ENCODE peak calls at places on chromosome 7, in nine cellular contexts. R is Panc1, M is colonic mucosa, S is IMR-90, Q is PC-3, Z is left ventricle myocardium inferior, F is neural progenitor cell, U is hepatocyte, X is SK-N-SH. V is an unnamed sample.

GRCh38 chr7:83655951-83656556 is 7.1 kb upstream of the SEMA3E start:
- DNase-seq in R (peak), M (peak), S (peak), Q (peak), Z (no peak), F (peak), U (peak), X (peak), V (peak)

GRCh38 chr7:54841772-54842707 is 83.0 kb upstream of the SEC61G start:
- DNase-seq in R (no peak), M (peak), S (peak), Q (peak), Z (peak), F (peak), U (no peak), X (no peak), V (peak)

GRCh38 chr7:42502022-42502421 is 265.0 kb upstream of the GLI3 start:
- DNase-seq in R (no peak), M (no peak), S (no peak), Q (peak), Z (no peak), F (no peak), U (no peak), X (no peak), V (no peak)

GRCh38 chr7:984361-985126 is 1.6 kb downstream of the CYP2W1 start:
- DNase-seq in R (no peak), M (no peak), S (no peak), Q (no peak), Z (no peak), F (no peak), U (no peak), X (no peak), V (no peak)

GRCh38 chr7:84337386-84337785 is 142.8 kb upstream of the SEMA3A start:
- DNase-seq in R (no peak), M (no peak), S (peak), Q (peak), Z (no peak), F (no peak), U (no peak), X (no peak), V (no peak)

GRCh38 chr7:87219545-87220025 is at the start of gene TMEM243:
- DNase-seq in R (no peak), M (peak), S (peak), Q (peak), Z (peak), F (peak), U (peak), X (peak), V (peak)

GRCh38 chr7:114264029-114264428 is 150.6 kb upstream of the FOXP2 start:
- DNase-seq in R (no peak), M (no peak), S (peak), Q (no peak), Z (no peak), F (no peak), U (no peak), X (no peak), V (no peak)

GRCh38 chr7:1101580-1102431 is 13.9 kb downstream of the GPER1 start:
- DNase-seq in R (no peak), M (no peak), S (no peak), Q (no peak), Z (no peak), F (no peak), U (no peak), X (no peak), V (peak)

GRCh38 chr7:17301491-17302101 is 3.1 kb downstream of the AHR start:
- DNase-seq in R (no peak), M (peak), S (peak), Q (peak), Z (no peak), F (peak), U (peak), X (no peak), V (peak)

GRCh38 chr7:33243319-33243881 is 114.0 kb downstream of the BBS9 start:
- DNase-seq in R (peak), M (no peak), S (peak), Q (peak), Z (no peak), F (peak), U (peak), X (peak), V (no peak)

GRCh38 chr7:122123746-122124145 is 20.3 kb downstream of the AASS start:
- DNase-seq in R (no peak), M (no peak), S (peak), Q (no peak), Z (no peak), F (no peak), U (no peak), X (no peak), V (no peak)

GRCh38 chr7:11212080-11212711 is 238.5 kb downstream of the PHF14 start:
- DNase-seq in R (peak), M (peak), S (peak), Q (peak), Z (no peak), F (peak), U (peak), X (peak), V (peak)

GRCh38 chr7:133484135-133484534 is 231.3 kb downstream of the EXOC4 start:
- DNase-seq in R (no peak), M (no peak), S (no peak), Q (no peak), Z (no peak), F (no peak), U (no peak), X (no peak), V (no peak)

GRCh38 chr7:34277016-34277800 is 371.9 kb downstream of the BMPER start:
- DNase-seq in R (no peak), M (no peak), S (peak), Q (peak), Z (no peak), F (peak), U (no peak), X (no peak), V (no peak)

GRCh38 chr7:138549082-138549481 is 89.0 kb downstream of the TRIM24 start:
- DNase-seq in R (no peak), M (no peak), S (no peak), Q (no peak), Z (no peak), F (no peak), U (no peak), X (no peak), V (no peak)

GRCh38 chr7:36062159-36062815 is 90.8 kb upstream of the EEPD1 start:
- DNase-seq in R (no peak), M (no peak), S (no peak), Q (no peak), Z (no peak), F (no peak), U (no peak), X (no peak), V (no peak)

GRCh38 chr7:66423729-66424128 is 205.0 kb upstream of the KCTD7 start:
- DNase-seq in R (no peak), M (no peak), S (no peak), Q (no peak), Z (no peak), F (no peak), U (no peak), X (no peak), V (no peak)

GRCh38 chr7:78218051-78218450 is 419.5 kb downstream of the PHTF2 start:
- DNase-seq in R (no peak), M (no peak), S (peak), Q (no peak), Z (no peak), F (no peak), U (no peak), X (no peak), V (no peak)

GRCh38 chr7:43522406-43523156 is 60.3 kb upstream of the STK17A start:
- DNase-seq in R (no peak), M (no peak), S (peak), Q (peak), Z (no peak), F (no peak), U (no peak), X (no peak), V (no peak)

GRCh38 chr7:106982415-106982814 is 62.1 kb upstream of the PRKAR2B start:
- DNase-seq in R (no peak), M (no peak), S (peak), Q (no peak), Z (no peak), F (no peak), U (no peak), X (no peak), V (no peak)

GRCh38 chr7:30625283-30625682 is 30.6 kb downstream of the GARS1 start:
- DNase-seq in R (no peak), M (no peak), S (no peak), Q (no peak), Z (no peak), F (no peak), U (no peak), X (no peak), V (no peak)

GRCh38 chr7:30595461-30596042 is 874 bp downstream of the GARS1 start:
- DNase-seq in R (no peak), M (peak), S (no peak), Q (peak), Z (no peak), F (no peak), U (no peak), X (peak), V (no peak)

GRCh38 chr7:116897661-116898060 is 35.3 kb downstream of the CAPZA2 start:
- DNase-seq in R (no peak), M (no peak), S (no peak), Q (no peak), Z (no peak), F (no peak), U (no peak), X (no peak), V (no peak)

GRCh38 chr7:155262010-155262409 is 35.7 kb upstream of the INSIG1 start:
- DNase-seq in R (no peak), M (no peak), S (no peak), Q (no peak), Z (no peak), F (no peak), U (no peak), X (no peak), V (no peak)

GRCh38 chr7:114405427-114405826 is 9.2 kb upstream of the FOXP2 start:
- DNase-seq in R (no peak), M (no peak), S (no peak), Q (peak), Z (no peak), F (peak), U (peak), X (no peak), V (no peak)

GRCh38 chr7:16189026-16189715 is 232.2 kb downstream of the CRPPA start:
- DNase-seq in R (no peak), M (no peak), S (peak), Q (no peak), Z (no peak), F (no peak), U (no peak), X (no peak), V (no peak)

GRCh38 chr7:65265959-65266519 is 107.6 kb upstream of the ZNF92 start:
- DNase-seq in R (no peak), M (no peak), S (no peak), Q (no peak), Z (no peak), F (no peak), U (no peak), X (no peak), V (no peak)

GRCh38 chr7:110130669-110131068 is 960.3 kb upstream of the LRRN3 start:
- DNase-seq in R (no peak), M (no peak), S (peak), Q (peak), Z (no peak), F (no peak), U (no peak), X (peak), V (no peak)

GRCh38 chr7:111676811-111677210 is 114.5 kb upstream of the IMMP2L start:
- DNase-seq in R (no peak), M (no peak), S (no peak), Q (no peak), Z (no peak), F (no peak), U (no peak), X (no peak), V (no peak)

GRCh38 chr7:18421297-18422004 is 74.1 kb upstream of the HDAC9 start:
- DNase-seq in R (no peak), M (no peak), S (no peak), Q (no peak), Z (no peak), F (peak), U (no peak), X (no peak), V (no peak)

GRCh38 chr7:145269418-145270161 is 433.7 kb upstream of the TPK1 start:
- DNase-seq in R (no peak), M (no peak), S (no peak), Q (peak), Z (no peak), F (no peak), U (no peak), X (no peak), V (no peak)

GRCh38 chr7:152052772-152053171 is 27.3 kb downstream of the GALNT11 start:
- DNase-seq in R (no peak), M (no peak), S (no peak), Q (no peak), Z (no peak), F (no peak), U (no peak), X (no peak), V (no peak)

GRCh38 chr7:152046531-152046930 is 21.1 kb downstream of the GALNT11 start:
- DNase-seq in R (no peak), M (no peak), S (no peak), Q (no peak), Z (no peak), F (no peak), U (no peak), X (no peak), V (no peak)

GRCh38 chr7:152050547-152050971 is 25.1 kb downstream of the GALNT11 start:
- DNase-seq in R (no peak), M (no peak), S (peak), Q (no peak), Z (no peak), F (no peak), U (no peak), X (no peak), V (peak)

GRCh38 chr7:152051968-152052367 is 26.5 kb downstream of the GALNT11 start:
- DNase-seq in R (no peak), M (no peak), S (no peak), Q (no peak), Z (no peak), F (no peak), U (no peak), X (no peak), V (no peak)

DNA sequence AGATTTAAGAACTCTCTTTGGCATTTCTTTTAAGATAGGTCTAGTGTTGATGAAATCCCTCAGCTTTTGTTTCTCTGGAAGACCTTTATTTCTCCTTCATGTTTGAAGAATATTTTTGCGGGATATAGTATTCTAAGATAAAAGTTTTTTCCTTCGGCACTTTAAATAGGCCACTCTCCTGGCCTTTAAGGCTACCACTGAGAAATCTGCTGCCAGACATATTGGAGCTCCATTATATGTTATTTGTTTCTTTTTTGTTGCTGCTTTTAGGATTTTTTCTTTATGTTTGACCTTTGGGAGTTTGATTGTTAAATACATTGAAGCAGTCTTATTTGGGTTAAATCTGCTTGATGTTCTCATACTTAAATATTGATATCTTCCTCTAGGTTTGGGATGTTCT is 22.6 kb downstream of the GALNT11 start:
- DNase-seq in R (no peak), M (no peak), S (no peak), Q (no peak), Z (no peak), F (no peak), U (no peak), X (no peak), V (no peak)
- H3K27ac ChIP-seq in R (no peak), M (no peak), S (no peak), Q (no peak), Z (no peak), F (no peak), U (no peak), X (no peak), V (no peak)

DNA sequence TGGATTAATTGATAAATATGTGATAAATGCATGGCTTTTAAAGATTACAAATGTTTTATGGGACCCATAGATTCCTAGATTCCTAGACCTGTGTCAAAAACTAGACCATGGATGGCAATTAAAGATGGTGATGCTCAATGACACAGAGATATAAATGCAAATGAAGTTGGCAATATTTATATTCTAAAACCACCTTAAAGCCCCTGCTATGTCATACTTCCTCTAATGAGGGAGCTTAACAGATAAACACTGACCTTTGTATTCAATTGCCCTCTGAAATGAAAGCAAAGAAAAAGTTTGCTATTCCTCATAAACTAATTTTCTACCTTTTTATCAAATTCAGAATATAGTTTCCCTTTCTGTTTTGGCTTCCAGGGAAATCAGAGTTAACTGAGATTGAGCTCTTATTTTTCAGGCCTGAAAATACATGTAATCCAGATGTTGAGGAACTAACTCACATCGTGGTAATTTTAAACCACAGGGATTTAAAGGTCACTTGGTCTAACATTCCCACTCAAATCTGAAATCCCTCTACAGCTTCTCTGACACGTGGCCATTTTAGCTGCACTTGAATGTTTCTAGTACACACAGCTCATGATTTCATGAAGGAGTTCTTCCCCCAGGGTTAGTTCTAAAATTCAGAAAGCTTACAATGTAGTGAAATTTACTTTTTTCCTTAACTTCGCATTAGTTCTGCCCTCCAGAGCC is 38.0 kb upstream of the ABCB5 start:
- DNase-seq in R (no peak), M (no peak), S (no peak), Q (no peak), Z (no peak), F (no peak), U (no peak), X (no peak), V (no peak)
- H3K4me3 ChIP-seq in R (no peak), M (no peak), S (no peak), Q (no peak), Z (no peak), F (no peak), U (no peak), X (no peak), V (no peak)

GRCh38 chr7:25069900-25070443 is 55.1 kb downstream of the CYCS start:
- DNase-seq in R (no peak), M (peak), S (peak), Q (peak), Z (peak), F (peak), U (peak), X (peak), V (peak)
- TF ChIP-seq CTCF in R (peak), M (peak), S (peak), Q (peak), Z (peak), F (peak), U (peak), X (peak), V (peak)

DNA sequence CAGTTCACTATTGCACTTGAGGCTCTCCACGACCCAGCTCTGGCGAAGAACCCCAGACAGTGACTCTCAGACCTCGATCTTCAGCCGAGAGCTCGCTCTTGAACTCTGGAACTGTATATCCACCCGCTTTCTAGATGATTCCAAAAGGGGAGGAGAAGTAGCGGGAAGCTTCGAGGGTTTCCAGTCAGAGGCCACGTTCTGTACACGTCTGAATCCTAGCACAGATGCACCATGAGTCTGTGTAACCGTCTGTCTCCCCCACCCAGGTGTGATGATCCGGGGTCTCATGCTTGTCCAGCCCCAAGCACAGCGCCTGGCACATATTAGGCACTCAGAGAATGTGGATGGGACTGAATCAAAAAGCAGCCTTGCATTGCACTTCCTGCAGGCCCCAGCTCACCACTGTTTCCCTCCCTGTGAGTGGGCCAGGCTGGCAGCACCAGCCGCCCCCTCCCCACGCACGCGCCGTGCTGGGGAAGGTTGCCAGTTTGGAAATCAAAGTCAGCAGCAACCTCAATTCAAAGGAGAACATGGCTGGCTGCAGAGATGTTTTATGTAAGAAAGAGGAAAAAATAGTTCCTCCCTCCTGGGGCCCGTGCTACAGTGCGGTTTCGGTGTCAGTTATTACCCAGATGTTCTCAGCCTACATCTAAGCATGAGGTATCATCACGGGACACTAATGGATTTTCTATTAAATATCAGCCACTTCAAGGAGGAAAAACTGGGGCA is 5.7 kb downstream of the GRID2IP start:
- DNase-seq in R (no peak), M (no peak), S (no peak), Q (no peak), Z (no peak), F (no peak), U (no peak), X (no peak), V (no peak)
- H3K27ac ChIP-seq in R (no peak), M (no peak), S (no peak), Q (no peak), Z (no peak), F (no peak), U (no peak), X (no peak), V (no peak)

DNA sequence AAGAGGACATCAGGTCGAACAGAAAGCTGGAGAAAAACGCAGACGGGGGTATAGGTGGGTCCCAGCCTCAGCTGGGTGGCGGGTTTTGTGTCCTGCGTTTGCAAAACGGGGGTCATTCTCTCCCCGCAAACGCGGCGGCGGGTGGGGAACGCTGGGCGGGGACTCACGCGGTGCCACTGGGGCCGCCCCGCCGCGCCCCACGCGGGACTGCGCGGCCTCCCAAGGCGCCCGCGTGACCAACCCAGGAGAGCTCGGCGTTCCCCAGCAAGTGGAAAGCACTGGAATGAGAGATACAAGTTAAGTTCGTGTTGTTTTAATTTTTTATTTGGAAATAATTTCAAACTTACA is 851 bp upstream of the VIPR2 start:
- DNase-seq in R (no peak), M (no peak), S (no peak), Q (no peak), Z (no peak), F (no peak), U (no peak), X (peak), V (no peak)
- H3K4me3 ChIP-seq in R (no peak), M (peak), S (no peak), Q (no peak), Z (peak), F (peak), U (peak), X (peak), V (peak)

GRCh38 chr7:46288010-46288409 is 366.9 kb upstream of the IGFBP3 start:
- DNase-seq in R (no peak), M (no peak), S (no peak), Q (no peak), Z (no peak), F (no peak), U (no peak), X (no peak), V (no peak)
- TF ChIP-seq CTCF in R (no peak), M (no peak), S (no peak), Q (no peak), Z (no peak), F (no peak), U (no peak), X (no peak), V (no peak)

DNA sequence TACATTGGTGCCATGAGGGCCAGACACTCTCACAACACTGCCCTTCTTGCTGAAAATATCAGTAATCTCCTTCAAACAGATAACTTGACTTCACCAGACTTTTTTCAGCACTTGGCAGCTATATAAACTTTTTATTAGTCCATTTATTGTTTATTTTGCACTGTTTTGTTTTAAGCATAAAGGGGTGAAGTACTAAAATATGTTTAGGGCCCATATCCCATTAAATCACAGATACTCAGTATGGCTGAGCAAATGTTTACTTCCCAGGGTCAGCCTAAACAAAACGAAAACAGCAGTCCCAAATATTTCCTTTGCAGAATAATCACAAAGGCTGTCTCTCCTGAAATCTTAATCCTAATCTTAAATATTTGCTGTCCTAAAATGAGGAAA is 649.6 kb downstream of the TNS3 start:
- DNase-seq in R (no peak), M (no peak), S (peak), Q (no peak), Z (no peak), F (no peak), U (no peak), X (no peak), V (no peak)
- H3K27ac ChIP-seq in R (peak), M (no peak), S (peak), Q (no peak), Z (peak), F (no peak), U (peak), X (peak), V (no peak)

V was measured in thyroid gland.